ENCODE peak calls at places on chromosomes 16 and 17, in eight cellular contexts. D, Y, B, I, J, O, X and T are unnamed samples.

GRCh38 chr16:75550211-75550662 is 5.8 kb downstream of the TMEM231 start:
- DNase-seq in D (no peak), Y (no peak), B (no peak), I (no peak), J (peak), O (peak), X (no peak), T (peak)

GRCh38 chr17:40095944-40096791 is 4.2 kb downstream of the NR1D1 start:
- DNase-seq in D (no peak), Y (peak), B (peak), I (peak), J (no peak), O (no peak), X (peak), T (no peak)

GRCh38 chr17:72614871-72615626 is 477.4 kb downstream of the SLC39A11 start:
- DNase-seq in D (no peak), Y (no peak), B (no peak), I (no peak), J (peak), O (peak), X (peak), T (no peak)

GRCh38 chr16:66522816-66523590 is 26.9 kb downstream of the TK2 start:
- DNase-seq in D (no peak), Y (no peak), B (no peak), I (no peak), J (no peak), O (no peak), X (no peak), T (peak)

GRCh38 chr17:83152745-83153611 is 73.6 kb downstream of the METRNL start:
- DNase-seq in D (no peak), Y (no peak), B (no peak), I (no peak), J (no peak), O (no peak), X (peak), T (no peak)

GRCh38 chr17:58039975-58040374 is 32.9 kb upstream of the SRSF1 start:
- DNase-seq in D (peak), Y (no peak), B (no peak), I (no peak), J (no peak), O (no peak), X (no peak), T (no peak)

GRCh38 chr17:82569621-82570020 is 50.1 kb downstream of the FOXK2 start:
- DNase-seq in D (no peak), Y (no peak), B (no peak), I (no peak), J (no peak), O (no peak), X (no peak), T (no peak)

GRCh38 chr17:219696-220095 is 38.2 kb upstream of the DOC2B start:
- DNase-seq in D (no peak), Y (peak), B (no peak), I (no peak), J (no peak), O (no peak), X (peak), T (no peak)

GRCh38 chr17:81859906-81860755 is at the start of gene P4HB:
- DNase-seq in D (no peak), Y (peak), B (no peak), I (peak), J (no peak), O (peak), X (no peak), T (peak)

GRCh38 chr17:39197380-39198185 is at the start of gene CACNB1:
- DNase-seq in D (no peak), Y (peak), B (peak), I (peak), J (peak), O (peak), X (peak), T (peak)